ENCODE peak calls at places on chromosomes 3 and 15, in ten cellular contexts. D is GM23338, C is AG09309, A is tibial artery, G is heart right ventricle, B is cardiac fibroblast, E is fibroblast of lung, M is A549, T is cardiac muscle cell, Q is colonic mucosa. V is an unnamed sample.

GRCh38 chr3:185071401-185071800 is 81.5 kb downstream of the C3orf70 start:
- DNase-seq in D (no peak), C (no peak), A (no peak), G (no peak), B (no peak), E (no peak), M (no peak), T (no peak), Q (no peak), V (no peak)

GRCh38 chr3:150740733-150741496 is 22.1 kb downstream of the SIAH2 start:
- DNase-seq in D (no peak), C (no peak), A (no peak), G (peak), B (no peak), E (no peak), M (no peak), T (no peak), Q (peak), V (no peak)

GRCh38 chr3:53198256-53198977 is 37.4 kb downstream of the PRKCD start:
- DNase-seq in D (peak), C (no peak), A (no peak), G (no peak), B (no peak), E (no peak), M (no peak), T (peak), Q (no peak), V (no peak)

GRCh38 chr3:155972885-155973584 is 102.6 kb downstream of the GMPS start:
- DNase-seq in D (no peak), C (no peak), A (no peak), G (no peak), B (no peak), E (no peak), M (no peak), T (no peak), Q (no peak), V (no peak)

GRCh38 chr15:58555168-58556027 is 123.6 kb downstream of the LIPC start:
- DNase-seq in D (peak), C (no peak), A (no peak), G (no peak), B (no peak), E (no peak), M (no peak), T (peak), Q (no peak), V (no peak)

GRCh38 chr3:67016522-67017080 is 18.5 kb downstream of the KBTBD8 start:
- DNase-seq in D (no peak), C (no peak), A (no peak), G (no peak), B (no peak), E (no peak), M (no peak), T (no peak), Q (no peak), V (no peak)

GRCh38 chr3:13389378-13389777 is 30.7 kb downstream of the NUP210 start:
- DNase-seq in D (peak), C (no peak), A (no peak), G (no peak), B (no peak), E (no peak), M (no peak), T (no peak), Q (no peak), V (no peak)

GRCh38 chr3:46399557-46399956 is 7.3 kb downstream of the CCR5AS start:
- DNase-seq in D (no peak), C (no peak), A (no peak), G (no peak), B (no peak), E (no peak), M (no peak), T (no peak), Q (no peak), V (no peak)

GRCh38 chr3:27578032-27578431 is 93.8 kb upstream of the SLC4A7 start:
- DNase-seq in D (no peak), C (no peak), A (no peak), G (no peak), B (peak), E (no peak), M (no peak), T (no peak), Q (no peak), V (no peak)

GRCh38 chr3:29537889-29538609 is 257.2 kb downstream of the RBMS3 start:
- DNase-seq in D (no peak), C (no peak), A (no peak), G (no peak), B (peak), E (no peak), M (no peak), T (no peak), Q (no peak), V (no peak)

GRCh38 chr3:140252812-140253656 is 318.0 kb downstream of the CLSTN2 start:
- DNase-seq in D (no peak), C (no peak), A (no peak), G (no peak), B (no peak), E (no peak), M (no peak), T (no peak), Q (no peak), V (no peak)

GRCh38 chr3:150015906-150016305 is 45.2 kb upstream of the PFN2 start:
- DNase-seq in D (no peak), C (no peak), A (no peak), G (no peak), B (no peak), E (no peak), M (no peak), T (no peak), Q (no peak), V (no peak)

GRCh38 chr3:27708246-27708645 is 13.9 kb downstream of the EOMES start:
- DNase-seq in D (no peak), C (no peak), A (no peak), G (no peak), B (peak), E (no peak), M (no peak), T (no peak), Q (no peak), V (no peak)

GRCh38 chr3:33440578-33441321 is 545 bp upstream of the UBP1 start:
- DNase-seq in D (peak), C (peak), A (peak), G (peak), B (peak), E (peak), M (peak), T (peak), Q (peak), V (peak)

GRCh38 chr3:136882575-136882974 is 20.6 kb downstream of the NCK1 start:
- DNase-seq in D (no peak), C (no peak), A (no peak), G (no peak), B (no peak), E (no peak), M (no peak), T (no peak), Q (no peak), V (no peak)

GRCh38 chr3:44104668-44105321 is 136.9 kb upstream of the TOPAZ1 start:
- DNase-seq in D (no peak), C (peak), A (no peak), G (no peak), B (no peak), E (peak), M (peak), T (no peak), Q (no peak), V (peak)

GRCh38 chr3:31980530-31981205 is 394 bp downstream of the OSBPL10 start:
- DNase-seq in D (peak), C (no peak), A (peak), G (peak), B (peak), E (peak), M (peak), T (peak), Q (peak), V (peak)

GRCh38 chr3:64297563-64297962 is 72.3 kb upstream of the PRICKLE2 start:
- DNase-seq in D (no peak), C (no peak), A (no peak), G (no peak), B (no peak), E (no peak), M (no peak), T (no peak), Q (no peak), V (no peak)

GRCh38 chr15:65663521-65663920 is 41.8 kb downstream of the SLC24A1 start:
- DNase-seq in D (no peak), C (no peak), A (no peak), G (no peak), B (no peak), E (no peak), M (no peak), T (no peak), Q (no peak), V (no peak)

GRCh38 chr15:88661766-88662556 is 23.1 kb downstream of the ISG20 start:
- DNase-seq in D (no peak), C (no peak), A (no peak), G (no peak), B (no peak), E (peak), M (no peak), T (no peak), Q (peak), V (no peak)

GRCh38 chr15:70385052-70385451 is 287.3 kb upstream of the TLE3 start:
- DNase-seq in D (no peak), C (no peak), A (no peak), G (no peak), B (no peak), E (no peak), M (no peak), T (no peak), Q (no peak), V (no peak)

GRCh38 chr15:51970132-51970817 is 1.3 kb downstream of the LEO1 start:
- DNase-seq in D (no peak), C (no peak), A (no peak), G (no peak), B (no peak), E (no peak), M (no peak), T (no peak), Q (no peak), V (no peak)

GRCh38 chr15:60835000-60835399 is 356.1 kb upstream of the ICE2 start:
- DNase-seq in D (no peak), C (no peak), A (no peak), G (no peak), B (no peak), E (no peak), M (no peak), T (no peak), Q (no peak), V (no peak)

GRCh38 chr15:85312925-85313324 is 67.5 kb upstream of the AKAP13 start:
- DNase-seq in D (peak), C (no peak), A (no peak), G (no peak), B (peak), E (peak), M (no peak), T (no peak), Q (no peak), V (no peak)
- TF ChIP-seq CTCF in D (no peak), C (peak), A (no peak), G (no peak), B (peak), E (peak), M (no peak), T (peak), Q (no peak), V (no peak)

DNA sequence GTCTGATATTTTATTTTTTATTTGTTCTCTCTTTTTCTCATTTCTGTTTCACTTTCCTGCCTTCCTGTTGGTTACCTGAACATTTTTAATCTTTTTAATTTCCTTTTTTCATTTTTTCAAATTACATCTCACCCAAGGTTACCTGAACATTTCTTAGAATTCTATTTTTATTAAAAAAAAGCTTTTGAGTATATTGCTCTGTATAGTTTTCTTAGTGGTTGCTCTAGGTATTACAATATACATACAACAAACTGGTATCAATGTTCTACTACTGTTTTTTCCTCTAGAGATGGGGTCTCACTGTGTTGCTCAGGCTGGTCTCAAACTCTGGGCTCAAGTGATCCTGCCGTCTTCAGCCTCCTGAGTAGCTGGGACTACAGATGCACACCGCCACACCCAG is 79.4 kb downstream of the DHX30 start:
- DNase-seq in D (no peak), C (no peak), A (no peak), G (no peak), B (no peak), E (no peak), M (peak), T (no peak), Q (no peak), V (no peak)
- TF ChIP-seq CTCF in D (no peak), C (no peak), A (peak), G (no peak), B (peak), E (no peak), M (no peak), T (no peak), Q (no peak), V (no peak)

DNA sequence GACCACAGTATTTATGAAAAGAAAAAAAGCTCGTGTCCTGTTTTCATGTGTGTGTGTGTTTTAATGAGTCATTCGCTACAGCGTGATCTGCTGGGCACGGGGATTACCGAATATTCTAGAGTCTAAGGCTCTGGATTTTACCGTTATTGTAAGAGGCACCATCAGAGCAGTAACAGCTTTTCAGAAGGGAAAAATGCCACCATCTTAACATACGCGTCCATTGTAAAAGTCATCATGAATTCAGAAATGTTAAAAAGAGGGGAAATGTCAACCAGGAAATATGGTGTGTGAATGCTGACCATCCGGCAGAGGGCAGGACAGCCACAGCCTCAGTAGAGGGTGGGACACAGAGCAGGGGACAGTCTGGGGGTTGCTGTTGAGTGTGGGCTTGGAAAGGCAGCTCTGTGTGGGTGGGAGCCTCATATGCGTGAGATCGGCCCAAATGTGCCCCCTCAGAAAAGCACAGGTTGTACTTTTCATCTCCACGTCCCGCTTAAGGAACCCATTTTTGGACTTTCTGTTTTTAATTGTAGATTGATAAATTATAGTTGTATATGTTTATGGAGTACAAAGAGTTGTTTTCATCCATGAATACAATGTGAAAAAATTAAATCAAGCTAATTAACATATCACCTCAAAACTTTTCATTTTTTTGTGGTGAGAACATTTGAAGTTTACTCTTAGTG is 69.6 kb downstream of the ASB7 start:
- DNase-seq in D (peak), C (no peak), A (peak), G (no peak), B (peak), E (peak), M (peak), T (peak), Q (no peak), V (peak)
- TF ChIP-seq CTCF in D (peak), C (peak), A (peak), G (peak), B (peak), E (peak), M (peak), T (peak), Q (no peak), V (peak)

GRCh38 chr15:63461230-63461629 is 43.2 kb upstream of the USP3 start:
- DNase-seq in D (peak), C (no peak), A (no peak), G (no peak), B (no peak), E (no peak), M (no peak), T (peak), Q (no peak), V (no peak)
- TF ChIP-seq CTCF in D (peak), C (no peak), A (peak), G (no peak), B (peak), E (peak), M (peak), T (peak), Q (no peak), V (no peak)

DNA sequence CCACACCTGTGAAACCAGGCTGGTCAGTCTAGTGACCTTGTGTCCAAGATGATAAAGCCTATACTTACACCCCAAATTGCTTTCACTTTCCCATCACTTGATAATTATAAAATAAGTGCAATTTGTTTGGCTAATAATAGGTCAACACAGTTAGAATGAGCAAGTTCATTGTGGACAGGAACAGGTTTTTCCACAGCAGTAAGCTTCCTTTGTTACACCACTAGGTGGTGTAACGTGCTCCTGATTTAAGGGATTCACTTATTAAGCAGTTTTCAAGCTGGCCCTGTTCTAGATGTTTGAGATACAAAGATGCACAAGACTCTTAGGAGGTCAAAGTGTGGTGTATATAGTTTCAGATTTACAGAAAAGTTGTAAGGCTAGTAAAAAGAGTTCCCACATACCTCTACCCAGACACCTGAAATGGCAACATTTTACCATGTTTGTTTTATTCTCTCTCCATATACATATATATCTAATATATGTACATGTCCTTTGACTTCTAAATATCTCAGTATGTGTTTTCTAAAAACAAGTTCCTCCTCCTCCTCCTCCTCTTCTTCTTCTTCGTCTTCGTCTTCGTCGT is 6.8 kb upstream of the MFSD1 start:
- DNase-seq in D (peak), C (no peak), A (no peak), G (no peak), B (peak), E (peak), M (peak), T (no peak), Q (no peak), V (no peak)
- TF ChIP-seq CTCF in D (peak), C (peak), A (peak), G (peak), B (peak), E (peak), M (peak), T (peak), Q (peak), V (peak)

GRCh38 chr3:42601898-42602581 is 1.6 kb downstream of the NKTR start:
- DNase-seq in D (peak), C (no peak), A (no peak), G (no peak), B (no peak), E (peak), M (no peak), T (no peak), Q (no peak), V (no peak)
- TF ChIP-seq CTCF in D (peak), C (peak), A (no peak), G (no peak), B (peak), E (peak), M (no peak), T (no peak), Q (no peak), V (no peak)

GRCh38 chr15:49901867-49902775 is 216.9 kb downstream of the ATP8B4 start:
- DNase-seq in D (no peak), C (no peak), A (no peak), G (no peak), B (peak), E (peak), M (no peak), T (no peak), Q (no peak), V (no peak)
- TF ChIP-seq CTCF in D (no peak), C (peak), A (peak), G (no peak), B (peak), E (peak), M (peak), T (peak), Q (no peak), V (no peak)

GRCh38 chr15:99403597-99403996 is 152.3 kb downstream of the LRRC28 start:
- DNase-seq in D (no peak), C (no peak), A (no peak), G (no peak), B (no peak), E (no peak), M (no peak), T (no peak), Q (no peak), V (no peak)
- TF ChIP-seq CTCF in D (no peak), C (no peak), A (no peak), G (no peak), B (no peak), E (no peak), M (no peak), T (no peak), Q (no peak), V (no peak)